ENCODE peak calls at places on chromosome 7, in six cellular contexts. P is hepatocyte, W is fibroblast of the aortic adventitia, J is astrocyte of the spinal cord, T is MM.1S, Z is psoas muscle. Y is an unnamed sample.

GRCh38 chr7:31102151-31102972 is 50.3 kb downstream of the ADCYAP1R1 start:
- DNase-seq in P (no peak), W (no peak), J (no peak), T (no peak), Z (no peak), Y (no peak)

GRCh38 chr7:155066417-155066950 is 3.6 kb upstream of the HTR5A start:
- DNase-seq in P (no peak), W (peak), J (peak), T (no peak), Z (no peak), Y (peak)

GRCh38 chr7:1187127-1187526 is 27.1 kb upstream of the ZFAND2A start:
- DNase-seq in P (no peak), W (no peak), J (no peak), T (no peak), Z (no peak), Y (no peak)

GRCh38 chr7:78141533-78142281 is 343.1 kb downstream of the PHTF2 start:
- DNase-seq in P (no peak), W (peak), J (peak), T (no peak), Z (no peak), Y (no peak)

GRCh38 chr7:92520024-92520423 is 8.3 kb downstream of the PEX1 start:
- DNase-seq in P (no peak), W (no peak), J (no peak), T (no peak), Z (no peak), Y (no peak)

GRCh38 chr7:128790297-128791037 is 1.3 kb upstream of the CCDC136 start:
- DNase-seq in P (no peak), W (no peak), J (no peak), T (no peak), Z (no peak), Y (no peak)

GRCh38 chr7:141012044-141012685 is 2.6 kb downstream of the MRPS33 start:
- DNase-seq in P (peak), W (peak), J (peak), T (peak), Z (peak), Y (peak)

GRCh38 chr7:20395094-20395493 is 64.4 kb downstream of the ITGB8 start:
- DNase-seq in P (no peak), W (peak), J (no peak), T (no peak), Z (no peak), Y (peak)

GRCh38 chr7:143387156-143387975 is 6.2 kb downstream of the ZYX start:
- DNase-seq in P (no peak), W (no peak), J (no peak), T (no peak), Z (no peak), Y (no peak)

GRCh38 chr7:130387628-130388403 is 7.5 kb downstream of the CPA1 start:
- DNase-seq in P (no peak), W (no peak), J (peak), T (no peak), Z (no peak), Y (no peak)

GRCh38 chr7:7416031-7416968 is 119.4 kb downstream of the COL28A1 start:
- DNase-seq in P (peak), W (peak), J (peak), T (no peak), Z (no peak), Y (peak)

GRCh38 chr7:117654780-117655179 is 175.0 kb downstream of the CFTR start:
- DNase-seq in P (no peak), W (peak), J (no peak), T (no peak), Z (no peak), Y (peak)

GRCh38 chr7:72435366-72435765 is 23.2 kb upstream of the CALN1 start:
- DNase-seq in P (peak), W (no peak), J (no peak), T (no peak), Z (peak), Y (no peak)

GRCh38 chr7:27677912-27678612 is 15.4 kb upstream of the HIBADH start:
- DNase-seq in P (peak), W (peak), J (peak), T (no peak), Z (no peak), Y (peak)

GRCh38 chr7:34373940-34374339 is 284.1 kb upstream of the NPSR1 start:
- DNase-seq in P (no peak), W (peak), J (no peak), T (no peak), Z (no peak), Y (no peak)

GRCh38 chr7:79452032-79452494 is 1.4 kb downstream of the MAGI2 start:
- DNase-seq in P (peak), W (peak), J (peak), T (no peak), Z (peak), Y (peak)

GRCh38 chr7:125661677-125662076 is 732.1 kb upstream of the POT1 start:
- DNase-seq in P (no peak), W (no peak), J (no peak), T (no peak), Z (no peak), Y (no peak)

GRCh38 chr7:123557016-123557630 is 495 bp downstream of the NDUFA5 start:
- DNase-seq in P (peak), W (no peak), J (peak), T (peak), Z (no peak), Y (peak)

GRCh38 chr7:127367679-127368078 is 24.8 kb downstream of the ZNF800 start:
- DNase-seq in P (no peak), W (no peak), J (no peak), T (no peak), Z (no peak), Y (no peak)

GRCh38 chr7:156735861-156736260 is 95.3 kb downstream of the RNF32 start:
- DNase-seq in P (no peak), W (no peak), J (no peak), T (no peak), Z (no peak), Y (peak)

GRCh38 chr7:130560972-130561371 is 69.1 kb downstream of the MEST start:
- DNase-seq in P (peak), W (peak), J (peak), T (peak), Z (no peak), Y (peak)

GRCh38 chr7:16753932-16754571 is 497 bp downstream of the TSPAN13 start:
- DNase-seq in P (peak), W (no peak), J (peak), T (peak), Z (peak), Y (peak)

GRCh38 chr7:7177044-7177517 is 5.3 kb upstream of the C1GALT1 start:
- DNase-seq in P (peak), W (peak), J (peak), T (no peak), Z (no peak), Y (peak)

GRCh38 chr7:105345725-105346124 is 43.0 kb downstream of the SRPK2 start:
- DNase-seq in P (no peak), W (no peak), J (no peak), T (no peak), Z (no peak), Y (no peak)

GRCh38 chr7:135510603-135511183 is 791 bp upstream of the CNOT4 start:
- DNase-seq in P (peak), W (peak), J (peak), T (peak), Z (no peak), Y (peak)
- TF ChIP-seq CTCF in P (peak), W (peak), J (peak), T (peak), Z (no peak), Y (peak)

GRCh38 chr7:50387351-50387750 is 62.8 kb downstream of the FIGNL1 start:
- DNase-seq in P (no peak), W (no peak), J (no peak), T (no peak), Z (no peak), Y (no peak)
- H3K4me3 ChIP-seq in P (no peak), W (no peak), J (no peak), T (no peak), Z (no peak), Y (no peak)

GRCh38 chr7:150388709-150389531 is 9.8 kb downstream of the ZNF775 start:
- DNase-seq in P (peak), W (peak), J (peak), T (no peak), Z (peak), Y (peak)
- TF ChIP-seq CTCF in P (peak), W (peak), J (peak), T (no peak), Z (peak), Y (peak)

GRCh38 chr7:99392659-99393362 is 15.6 kb downstream of the PDAP1 start:
- DNase-seq in P (peak), W (no peak), J (peak), T (peak), Z (peak), Y (peak)
- H3K4me3 ChIP-seq in P (peak), W (no peak), J (peak), T (peak), Z (peak), Y (peak)

GRCh38 chr7:137287651-137288258 is 55.8 kb downstream of the PTN start:
- DNase-seq in P (no peak), W (no peak), J (no peak), T (no peak), Z (no peak), Y (peak)
- TF ChIP-seq CTCF in P (peak), W (peak), J (peak), T (peak), Z (no peak), Y (peak)

GRCh38 chr7:50339990-50340500 is 35.5 kb downstream of the IKZF1 start:
- DNase-seq in P (no peak), W (no peak), J (no peak), T (no peak), Z (no peak), Y (no peak)
- H3K4me3 ChIP-seq in P (no peak), W (no peak), J (no peak), T (no peak), Z (no peak), Y (no peak)

GRCh38 chr7:139650429-139651100 is 127.1 kb downstream of the CLEC2L start:
- DNase-seq in P (no peak), W (no peak), J (no peak), T (no peak), Z (no peak), Y (peak)
- TF ChIP-seq CTCF in P (no peak), W (no peak), J (no peak), T (no peak), Z (no peak), Y (no peak)

GRCh38 chr7:113835367-113835766 is 83.4 kb downstream of the PPP1R3A start:
- DNase-seq in P (no peak), W (no peak), J (no peak), T (no peak), Z (no peak), Y (no peak)

GRCh38 chr7:113840954-113841353 is 77.9 kb downstream of the PPP1R3A start:
- DNase-seq in P (no peak), W (no peak), J (no peak), T (no peak), Z (no peak), Y (no peak)
- H3K4me3 ChIP-seq in P (no peak), W (no peak), J (no peak), T (no peak), Z (no peak), Y (no peak)

DNA sequence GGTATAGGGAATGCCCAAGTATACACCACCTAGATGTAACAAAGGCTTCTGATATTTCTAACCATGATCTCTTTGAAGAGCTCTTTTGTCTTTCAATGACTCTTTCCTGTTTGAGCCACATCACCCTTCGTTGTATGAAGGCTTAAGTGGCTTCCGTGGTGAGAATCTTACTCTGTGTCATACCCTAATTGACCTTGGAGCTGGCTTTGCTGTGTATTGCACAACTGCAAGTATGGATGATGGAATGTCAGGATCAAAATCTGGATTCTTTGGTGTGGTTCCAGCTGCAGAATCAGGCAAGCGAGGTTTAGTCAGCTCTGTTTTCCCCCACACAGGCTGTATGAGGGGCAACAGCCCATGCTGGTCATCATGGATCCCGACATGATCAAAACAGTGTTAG is 16.0 kb downstream of the CYP3A43 start:
- DNase-seq in P (no peak), W (peak), J (no peak), T (no peak), Z (no peak), Y (peak)
- TF ChIP-seq CTCF in P (no peak), W (no peak), J (no peak), T (no peak), Z (no peak), Y (no peak)

GRCh38 chr7:24717247-24717622 is 40.0 kb downstream of the GSDME start:
- DNase-seq in P (no peak), W (no peak), J (no peak), T (no peak), Z (no peak), Y (no peak)

GRCh38 chr7:24718977-24719491 is 38.2 kb downstream of the GSDME start:
- DNase-seq in P (no peak), W (no peak), J (no peak), T (peak), Z (no peak), Y (no peak)

GRCh38 chr7:24716480-24717246 is 40.6 kb downstream of the GSDME start:
- DNase-seq in P (no peak), W (no peak), J (no peak), T (no peak), Z (no peak), Y (no peak)

GRCh38 chr7:24718431-24718831 is 38.8 kb downstream of the GSDME start:
- DNase-seq in P (no peak), W (no peak), J (no peak), T (no peak), Z (no peak), Y (no peak)

DNA sequence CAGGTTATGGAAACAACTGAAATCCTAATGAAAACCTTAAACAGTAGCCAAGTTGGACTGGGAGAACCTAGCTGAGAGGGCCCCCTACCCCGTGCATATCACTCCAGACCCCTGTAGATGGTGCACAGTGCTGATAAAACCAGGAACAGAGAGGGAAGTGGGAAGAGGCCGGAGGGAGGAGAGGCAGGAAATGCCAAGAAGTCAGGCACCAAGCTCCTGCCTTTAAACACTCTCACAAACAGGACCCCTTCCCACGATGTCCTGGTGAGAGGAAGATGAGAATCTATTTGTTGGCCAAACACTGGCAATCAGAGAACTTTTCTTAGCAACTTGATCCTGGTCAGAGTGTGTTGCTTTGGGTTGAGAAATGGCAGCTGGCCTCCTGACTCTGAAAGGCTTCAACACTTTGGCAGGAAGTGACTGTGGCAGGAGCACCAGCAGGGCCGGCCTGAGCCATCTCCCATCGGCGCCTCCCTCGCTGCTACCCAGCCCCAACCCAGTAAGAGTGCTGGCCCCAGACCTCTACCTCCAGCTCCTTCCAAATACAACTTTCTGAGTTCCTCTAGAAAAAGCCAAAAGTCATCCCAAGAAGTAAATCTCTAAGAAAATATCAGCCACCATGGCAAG is 39.5 kb downstream of the GSDME start:
- DNase-seq in P (no peak), W (no peak), J (no peak), T (no peak), Z (no peak), Y (no peak)
- H3K4me3 ChIP-seq in P (no peak), W (no peak), J (no peak), T (no peak), Z (no peak), Y (no peak)

Y was measured in epithelial cell of esophagus.